ENCODE peak calls at places on chromosomes 16 and 17, in nine cellular contexts. H is mammary epithelial cell, B is lower lobe of right lung, M is tibial nerve, J is uterus, T is body of pancreas, S is H1, Z is right atrium auricular region, Q is esophagus squamous epithelium. Y is an unnamed sample.

GRCh38 chr16:85296859-85297698 is 184.8 kb upstream of the CIBAR2 start:
- DNase-seq in Z (no peak), Q (no peak), B (peak; percentile 65), H (no peak), S (no peak), J (no peak), M (no peak), T (peak; percentile 54), Y (no peak)

GRCh38 chr17:79937981-79938695 is 97.5 kb downstream of the TBC1D16 start:
- DNase-seq in Q (no peak), M (peak; percentile 48), T (peak; percentile 76), H (no peak), Z (no peak), J (no peak), B (no peak), S (no peak), Y (no peak)

GRCh38 chr17:79664925-79665738 is 54.3 kb upstream of the RBFOX3 start:
- DNase-seq in B (peak; percentile 86), H (peak; percentile 19), M (peak; percentile 57), T (peak; percentile 86), Z (peak; percentile 63), Q (no peak), J (peak; percentile 91), S (no peak), Y (peak; percentile 56)

GRCh38 chr17:9472541-9472940 is 103.1 kb downstream of the STX8 start:
- DNase-seq in T (no peak), S (no peak), Q (no peak), Z (no peak), B (no peak), J (peak; percentile 23), M (peak; percentile 27), H (no peak), Y (no peak)

GRCh38 chr16:47855431-47855830 is 300.4 kb downstream of the ABCC12 start:
- DNase-seq in M (no peak), H (no peak), B (no peak), T (no peak), S (no peak), Q (no peak), J (no peak), Z (no peak), Y (no peak)

GRCh38 chr17:30920282-30920681 is 1.5 kb upstream of the ADAP2 start:
- DNase-seq in Z (no peak), H (no peak), S (peak; percentile 9), J (no peak), Q (no peak), M (no peak), B (no peak), T (no peak), Y (no peak)

GRCh38 chr16:11283820-11284248 is 2.7 kb upstream of the PRM1 start:
- DNase-seq in Z (no peak), H (no peak), T (no peak), S (no peak), B (no peak), M (no peak), Q (no peak), J (no peak), Y (no peak)

GRCh38 chr16:78696797-78697196 is 597.3 kb downstream of the WWOX start:
- DNase-seq in B (no peak), M (no peak), Z (no peak), T (no peak), S (no peak), Q (no peak), H (no peak), J (no peak), Y (no peak)

GRCh38 chr17:43766413-43767052 is 7.9 kb upstream of the SOST start:
- DNase-seq in T (peak; percentile 55), H (no peak), Z (peak; percentile 78), J (peak; percentile 61), M (peak; percentile 68), B (peak; percentile 77), S (no peak), Q (no peak), Y (peak; percentile 73)

GRCh38 chr16:67750466-67750865 is 31.4 kb upstream of the GFOD2 start:
- DNase-seq in Q (no peak), T (no peak), J (no peak), Z (no peak), H (no peak), B (no peak), M (no peak), S (no peak), Y (no peak)

GRCh38 chr16:87864331-87864989 is 4.8 kb downstream of the SLC7A5 start:
- DNase-seq in J (no peak), S (no peak), T (no peak), M (no peak), Z (no peak), Q (no peak), B (no peak), H (no peak), Y (no peak)

GRCh38 chr17:55770220-55770870 is 19.5 kb downstream of the PCTP start:
- DNase-seq in T (no peak), H (peak; percentile 56), M (no peak), B (no peak), Q (no peak), J (no peak), Z (no peak), S (no peak), Y (no peak)

GRCh38 chr17:44547625-44548297 is 9.5 kb upstream of the FZD2 start:
- DNase-seq in Q (no peak), Z (no peak), B (no peak), T (peak; percentile 30), H (no peak), S (no peak), M (no peak), J (no peak), Y (no peak)

GRCh38 chr17:81510798-81511549 is 1.6 kb downstream of the ACTG1 start:
- DNase-seq in J (no peak), B (peak; percentile 59), H (no peak), Z (no peak), Q (no peak), T (no peak), S (no peak), M (no peak), Y (peak; percentile 75)

DNA sequence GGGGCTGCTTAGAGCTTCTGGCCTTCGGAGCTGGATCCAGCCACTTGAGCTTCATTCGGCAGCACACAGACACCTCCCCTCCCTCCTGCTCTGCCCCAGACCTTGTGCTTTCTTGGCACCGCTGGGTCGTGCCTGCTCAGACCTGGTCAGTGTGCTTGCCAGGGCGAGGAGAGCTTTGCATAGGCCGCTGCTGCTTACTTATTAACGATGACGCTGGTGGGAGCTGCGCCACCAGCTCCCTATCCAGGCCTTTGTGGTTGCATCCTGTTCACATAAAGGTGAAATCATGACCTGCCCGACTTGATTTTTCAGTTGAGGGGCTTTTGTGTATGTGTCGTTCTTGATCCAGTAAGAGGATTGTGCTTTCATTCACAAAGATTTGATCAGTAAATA is 101.1 kb downstream of the MSI2 start:
- DNase-seq in Q (no peak), T (peak; percentile 90), S (no peak), B (peak; percentile 81), H (peak; percentile 47), J (no peak), Z (no peak), M (no peak), Y (no peak)
- H3K27ac ChIP-seq in Q (peak overlapping the region; percentile 88), T (peak overlapping the region; percentile 72), S (peak overlapping the region; percentile 19), B (peak overlapping the region; percentile 75), H (peak overlapping the region; percentile 1), J (no peak overlapping the region), Z (peak overlapping the region; percentile 61), M (no peak overlapping the region), Y (no peak overlapping the region)

DNA sequence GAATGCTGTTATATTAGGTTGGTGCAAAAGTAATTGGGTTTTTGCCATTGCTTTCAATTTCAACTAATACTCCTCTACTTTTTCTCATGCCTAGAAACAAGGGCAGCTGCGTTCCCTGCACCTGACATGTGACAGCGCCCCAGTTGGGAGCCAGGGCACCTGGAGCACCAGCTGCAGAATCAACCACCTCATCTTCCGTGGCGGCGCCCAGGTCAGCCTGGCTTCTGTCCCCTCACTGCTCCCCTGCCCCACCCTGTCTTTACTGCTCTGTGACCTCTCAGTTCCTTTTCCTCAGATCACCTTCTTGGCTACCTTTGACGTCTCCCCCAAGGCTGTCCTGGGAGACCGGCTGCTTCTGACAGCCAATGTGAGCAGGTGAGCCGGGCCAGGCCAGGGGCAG is 16.4 kb upstream of the ITGAD start:
- DNase-seq in Z (no peak), S (no peak), B (no peak), M (no peak), T (peak; percentile 69), J (no peak), Q (no peak), H (no peak), Y (no peak)
- H3K4me3 ChIP-seq in Z (no peak overlapping the region), S (no peak overlapping the region), B (no peak overlapping the region), M (no peak overlapping the region), T (no peak overlapping the region), J (no peak overlapping the region), Q (no peak overlapping the region), H (no peak overlapping the region), Y (no peak overlapping the region)

GRCh38 chr16:73069581-73070262 is 21.8 kb upstream of the ZFHX3 start:
- DNase-seq in T (no peak), M (no peak), B (no peak), S (no peak), H (no peak), Q (no peak), J (no peak), Z (no peak), Y (peak; percentile 62)

GRCh38 chr16:73074399-73074798 is 26.5 kb upstream of the ZFHX3 start:
- DNase-seq in B (no peak), H (no peak), Q (no peak), S (no peak), M (no peak), T (no peak), J (no peak), Z (no peak), Y (peak; percentile 40)

GRCh38 chr16:73067671-73068545 is 20.0 kb upstream of the ZFHX3 start:
- DNase-seq in B (no peak), S (no peak), H (no peak), Q (no peak), T (no peak), Z (no peak), J (no peak), M (no peak), Y (peak; percentile 50)

GRCh38 chr16:73068546-73069401 is 20.8 kb upstream of the ZFHX3 start:
- DNase-seq in T (peak; percentile 74), Q (no peak), B (peak; percentile 90), J (peak; percentile 64), S (no peak), Z (peak; percentile 91), M (no peak), H (peak; percentile 85), Y (peak; percentile 95)

GRCh38 chr16:73071131-73071940 is 23.4 kb upstream of the ZFHX3 start:
- DNase-seq in J (peak; percentile 53), Z (no peak), S (no peak), Q (no peak), H (no peak), T (peak; percentile 79), B (peak; percentile 59), M (no peak), Y (peak; percentile 81)
- TF ChIP-seq CTCF in J (no peak), Z (no peak), S (no peak), Q (no peak), H (no peak), T (no peak), B (no peak), M (no peak), Y (no peak)

GRCh38 chr17:47675380-47676198 is 18.4 kb upstream of the TBKBP1 start:
- DNase-seq in J (no peak), B (no peak), M (no peak), Q (no peak), H (no peak), S (no peak), Z (no peak), T (no peak), Y (no peak)
- H3K27ac ChIP-seq in J (no peak overlapping the region), B (no peak overlapping the region), M (no peak overlapping the region), Q (no peak overlapping the region), H (no peak overlapping the region), S (no peak overlapping the region), Z (no peak overlapping the region), T (no peak overlapping the region), Y (no peak overlapping the region)

Y was measured in coronary artery.